ENCODE peak calls at places on chromosome 18, in seven cellular contexts. Q is heart left ventricle, Y is HFFc6, T is BE2C, A is foreskin fibroblast, Z is B cell, W is A549. O is an unnamed sample.

GRCh38 chr18:79372461-79372860 is 23.3 kb upstream of the NFATC1 start:
- DNase-seq in T (no peak), Y (no peak), Z (no peak), Q (no peak), A (no peak), W (no peak), O (no peak)

GRCh38 chr18:14026199-14026598 is 106.0 kb downstream of the ZNF519 start:
- DNase-seq in W (no peak), A (no peak), Q (no peak), Y (no peak), Z (no peak), T (no peak), O (no peak)

GRCh38 chr18:67243799-67244587 is 272.5 kb downstream of the DSEL start:
- DNase-seq in Y (no peak), W (no peak), Q (no peak), A (peak), Z (no peak), T (no peak), O (no peak)

GRCh38 chr18:44246001-44246400 is 434.7 kb upstream of the SETBP1 start:
- DNase-seq in Z (no peak), W (no peak), Q (no peak), T (no peak), Y (no peak), A (peak), O (no peak)

GRCh38 chr18:45081579-45082181 is 401.0 kb downstream of the SETBP1 start:
- DNase-seq in Q (no peak), W (no peak), A (no peak), Y (no peak), Z (no peak), T (peak), O (no peak)

GRCh38 chr18:48787523-48788151 is 163.1 kb downstream of the SMAD7 start:
- DNase-seq in W (no peak), Q (no peak), Y (no peak), Z (peak), T (no peak), A (peak), O (no peak)

GRCh38 chr18:76983613-76984051 is 149.0 kb downstream of the MBP start:
- DNase-seq in Z (peak), T (no peak), W (no peak), Y (no peak), Q (no peak), A (no peak), O (peak)

GRCh38 chr18:35038881-35039491 is 2.2 kb upstream of the MAPRE2 start:
- DNase-seq in W (no peak), Z (peak), T (no peak), Y (no peak), A (no peak), Q (no peak), O (no peak)

GRCh38 chr18:9348079-9348671 is 13.6 kb downstream of the TWSG1 start:
- DNase-seq in Z (no peak), Y (peak), T (no peak), W (no peak), A (peak), Q (no peak), O (no peak)

GRCh38 chr18:62828852-62829251 is 113.5 kb downstream of the PHLPP1 start:
- DNase-seq in W (no peak), T (no peak), Z (no peak), Y (no peak), Q (no peak), A (peak), O (no peak)

GRCh38 chr18:7571626-7572025 is 4.5 kb downstream of the PTPRM start:
- DNase-seq in Y (no peak), Z (no peak), T (no peak), Q (no peak), A (no peak), W (no peak), O (no peak)

GRCh38 chr18:23835506-23835905 is 146.3 kb downstream of the LAMA3 start:
- DNase-seq in W (no peak), Z (no peak), T (no peak), Y (no peak), Q (no peak), A (peak), O (no peak)

GRCh38 chr18:12059334-12060181 is 34.1 kb upstream of the ANKRD62 start:
- DNase-seq in A (no peak), Z (no peak), Y (no peak), Q (no peak), T (peak), W (no peak), O (no peak)

GRCh38 chr18:7733642-7734041 is 166.5 kb downstream of the PTPRM start:
- DNase-seq in Z (no peak), Q (no peak), T (no peak), Y (no peak), W (peak), A (peak), O (no peak)

GRCh38 chr18:79523221-79523737 is 127.5 kb downstream of the NFATC1 start:
- DNase-seq in T (no peak), Y (no peak), W (no peak), Q (no peak), A (no peak), Z (peak), O (peak)

GRCh38 chr18:30142248-30142647 is 900.3 kb downstream of the DSC3 start:
- DNase-seq in Z (no peak), W (no peak), Q (no peak), Y (no peak), A (no peak), T (no peak), O (no peak)

GRCh38 chr18:23106575-23106974 is 28.7 kb upstream of the CABLES1 start:
- DNase-seq in Q (no peak), T (no peak), A (peak), W (peak), Z (no peak), Y (peak), O (peak)

GRCh38 chr18:55384551-55385275 is 203.3 kb downstream of the TCF4 start:
- DNase-seq in A (peak), W (peak), T (peak), Z (no peak), Y (peak), Q (no peak), O (no peak)

GRCh38 chr18:46581648-46582047 is 75.4 kb downstream of the LOXHD1 start:
- DNase-seq in Q (no peak), T (no peak), A (no peak), Y (no peak), Z (no peak), W (no peak), O (no peak)

GRCh38 chr18:76380791-76381405 is 114.1 kb downstream of the ZNF516 start:
- DNase-seq in W (peak), Z (no peak), T (no peak), A (peak), Y (peak), Q (no peak), O (no peak)

GRCh38 chr18:43392168-43392567 is 114.9 kb upstream of the SYT4 start:
- DNase-seq in T (no peak), Z (no peak), Y (no peak), W (no peak), A (no peak), Q (no peak), O (no peak)

GRCh38 chr18:1002653-1003178 is 98.0 kb downstream of the ADCYAP1 start:
- DNase-seq in W (no peak), T (no peak), Q (no peak), Z (no peak), Y (no peak), A (no peak), O (no peak)

GRCh38 chr18:40413160-40413559 is 1541.9 kb upstream of the PIK3C3 start:
- DNase-seq in T (no peak), Z (no peak), Q (no peak), Y (no peak), A (peak), W (peak), O (no peak)

GRCh38 chr18:10490401-10491289 is 35.2 kb upstream of the NAPG start:
- DNase-seq in A (no peak), W (peak), Q (peak), T (no peak), Y (no peak), Z (peak), O (no peak)
- TF ChIP-seq CTCF in A (no peak), W (peak), Q (no peak), T (peak), Y (no peak), Z (peak), O (no peak)

GRCh38 chr18:56563568-56563967 is 74.8 kb downstream of the TXNL1 start:
- DNase-seq in Q (no peak), T (peak), W (peak), Y (no peak), A (no peak), Z (no peak), O (no peak)
- TF ChIP-seq CTCF in Q (no peak), T (peak), W (no peak), Y (peak), A (no peak), Z (peak), O (peak)

DNA sequence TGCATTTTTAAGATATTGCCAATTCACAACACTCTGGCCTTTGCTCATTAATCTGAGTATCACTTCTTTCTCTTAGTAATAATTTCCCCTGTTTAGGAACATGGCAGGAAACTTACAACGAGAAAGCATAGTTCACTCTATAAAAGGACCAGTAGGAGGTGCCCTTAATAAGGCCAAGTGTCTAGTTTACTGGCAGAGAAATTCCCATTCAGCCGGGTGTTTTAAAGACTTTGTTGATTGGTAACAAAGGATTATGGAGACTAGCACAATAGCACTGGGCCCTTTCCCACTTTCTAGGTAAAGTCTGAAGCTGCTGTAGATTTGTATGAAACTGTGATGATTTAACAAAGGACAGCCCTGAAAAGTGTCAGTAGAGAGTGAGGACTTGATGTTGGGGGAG is 3.1 kb downstream of the DCC start:
- DNase-seq in W (peak), T (no peak), Y (no peak), Z (no peak), Q (no peak), A (peak), O (no peak)
- TF ChIP-seq CTCF in W (peak), T (peak), Y (no peak), Z (no peak), Q (no peak), A (no peak), O (no peak)

GRCh38 chr18:21389283-21389682 is 147.3 kb downstream of the GREB1L start:
- DNase-seq in A (no peak), W (no peak), Y (no peak), T (no peak), Q (no peak), Z (no peak), O (no peak)
- TF ChIP-seq CTCF in A (peak), W (peak), Y (peak), T (no peak), Q (no peak), Z (no peak), O (no peak)

GRCh38 chr18:74436158-74436755 is 20.9 kb downstream of the DIPK1C start:
- DNase-seq in Q (no peak), T (no peak), Z (no peak), A (no peak), Y (no peak), W (no peak), O (no peak)

GRCh38 chr18:74440808-74441427 is 16.2 kb downstream of the DIPK1C start:
- DNase-seq in T (no peak), Q (no peak), W (no peak), Y (no peak), Z (no peak), A (no peak), O (no peak)

GRCh38 chr18:74434466-74434865 is 22.6 kb downstream of the DIPK1C start:
- DNase-seq in Q (no peak), T (no peak), Y (no peak), Z (no peak), W (no peak), A (no peak), O (no peak)

GRCh38 chr18:74430811-74431571 is 26.1 kb downstream of the DIPK1C start:
- DNase-seq in A (no peak), T (no peak), Q (no peak), Z (no peak), W (no peak), Y (no peak), O (no peak)

DNA sequence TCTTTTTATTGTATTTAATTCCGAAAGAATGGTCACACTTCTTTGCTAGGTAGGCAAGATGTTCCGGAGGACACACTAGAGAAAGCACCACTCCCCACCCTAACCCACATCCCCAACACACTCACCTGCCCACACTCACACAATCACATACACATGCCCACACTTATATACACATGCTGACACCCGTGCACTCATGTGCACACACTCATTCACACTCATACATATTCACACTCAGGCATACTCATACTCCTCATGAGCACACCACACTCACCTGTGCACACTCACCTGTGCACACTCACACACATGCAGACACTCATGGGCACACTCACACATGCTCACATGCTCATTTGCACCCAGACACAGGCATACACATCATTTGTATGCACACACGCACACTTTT is 21.4 kb downstream of the DIPK1C start:
- DNase-seq in Y (no peak), A (no peak), T (no peak), Z (no peak), W (no peak), Q (no peak), O (no peak)
- TF ChIP-seq CTCF in Y (no peak), A (no peak), T (no peak), Z (no peak), W (no peak), Q (no peak), O (no peak)

GRCh38 chr18:71001597-71001996 is 712.8 kb downstream of the SOCS6 start:
- DNase-seq in Q (no peak), W (no peak), T (no peak), A (no peak), Y (no peak), Z (no peak), O (no peak)

DNA sequence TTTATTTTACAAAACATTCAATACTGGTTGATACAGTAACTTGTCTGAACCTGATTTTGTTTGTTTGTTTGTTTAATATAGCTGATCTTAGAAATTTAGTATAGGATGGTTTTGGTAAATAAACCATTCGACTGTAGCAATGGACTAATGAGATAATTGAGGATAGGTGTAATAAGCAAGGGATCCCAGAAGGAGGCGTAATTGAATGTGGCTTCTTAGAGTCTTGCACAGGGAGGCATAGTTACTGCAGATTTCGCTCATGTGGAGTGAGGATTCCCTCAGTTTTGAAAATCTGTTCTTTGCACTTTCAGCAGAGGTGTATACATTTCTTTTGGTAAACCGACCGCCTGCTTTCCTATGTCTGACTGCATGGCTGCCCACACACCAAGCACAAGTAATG is 709.6 kb downstream of the SOCS6 start:
- DNase-seq in A (no peak), Z (no peak), T (no peak), W (peak), Q (no peak), Y (no peak), O (no peak)
- TF ChIP-seq CTCF in A (no peak), Z (no peak), T (peak), W (no peak), Q (no peak), Y (no peak), O (no peak)

GRCh38 chr18:73150199-73150598 is 282.4 kb upstream of the NETO1 start:
- DNase-seq in Z (no peak), A (no peak), Q (no peak), Y (no peak), T (no peak), W (no peak), O (no peak)
- TF ChIP-seq CTCF in Z (no peak), A (no peak), Q (no peak), Y (peak), T (no peak), W (no peak), O (peak)

GRCh38 chr18:70464343-70465114 is 175.7 kb downstream of the SOCS6 start:
- DNase-seq in Z (no peak), Y (peak), A (peak), W (peak), Q (peak), T (peak), O (peak)
- TF ChIP-seq CTCF in Z (no peak), Y (peak), A (peak), W (peak), Q (peak), T (peak), O (peak)

GRCh38 chr18:50356036-50356945 is 18.6 kb upstream of the SKA1 start:
- DNase-seq in Q (no peak), W (no peak), A (peak), Y (peak), Z (no peak), T (no peak), O (no peak)
- TF ChIP-seq CTCF in Q (no peak), W (no peak), A (no peak), Y (no peak), Z (no peak), T (no peak), O (no peak)

O was measured in osteocyte.